ENCODE peak calls at places on chromosomes 5 and 9, in five cellular contexts. Z is CD8-positive, alpha-beta T cell; K is lower lobe of right lung; L is GM20000; H is brain microvascular endothelial cell. G is an unnamed sample.

GRCh38 chr9:105295986-105296385 is 51.5 kb downstream of the SLC44A1 start:
- DNase-seq in Z (no peak), K (no peak), L (no peak), H (peak; percentile 6), G (no peak)

GRCh38 chr5:101012880-101013279 is 109.8 kb upstream of the ST8SIA4 start:
- DNase-seq in Z (no peak), K (no peak), L (no peak), H (no peak), G (no peak)

GRCh38 chr9:306907-307306 is 92.2 kb downstream of the DOCK8 start:
- DNase-seq in Z (no peak), K (no peak), L (peak; percentile 10), H (no peak), G (peak; percentile 43)

GRCh38 chr5:35029333-35029732 is 18.4 kb downstream of the AGXT2 start:
- DNase-seq in Z (no peak), K (no peak), L (no peak), H (peak; percentile 88), G (peak; percentile 72)

GRCh38 chr5:75672616-75673015 is 44.6 kb downstream of the POC5 start:
- DNase-seq in Z (no peak), K (no peak), L (no peak), H (no peak), G (peak; percentile 66)

GRCh38 chr5:113331201-113331551 is 103.6 kb downstream of the TSSK1B start:
- DNase-seq in Z (no peak), K (no peak), L (no peak), H (peak; percentile 40), G (peak; percentile 82)

GRCh38 chr9:135551031-135551430 is 5.1 kb downstream of the OBP2A start:
- DNase-seq in Z (no peak), K (no peak), L (no peak), H (no peak), G (no peak)

GRCh38 chr5:5370375-5370774 is 52.1 kb upstream of the ICE1 start:
- DNase-seq in Z (no peak), K (no peak), L (no peak), H (no peak), G (no peak)

GRCh38 chr9:109403116-109403515 is 82.3 kb upstream of the EPB41L4B start:
- DNase-seq in Z (no peak), K (no peak), L (no peak), H (no peak), G (no peak)

GRCh38 chr9:123353984-123354591 is 1.9 kb upstream of the CRB2 start:
- DNase-seq in Z (peak; percentile 22), K (peak; percentile 70), L (peak; percentile 86), H (peak; percentile 37), G (peak; percentile 59)

GRCh38 chr9:103707181-103707580 is 386.9 kb upstream of the SMC2 start:
- DNase-seq in Z (no peak), K (no peak), L (no peak), H (no peak), G (peak; percentile 13)

GRCh38 chr9:69535911-69536310 is 136.3 kb downstream of the APBA1 start:
- DNase-seq in Z (no peak), K (no peak), L (no peak), H (no peak), G (no peak)

GRCh38 chr9:85522459-85523092 is 219.2 kb downstream of the AGTPBP1 start:
- DNase-seq in Z (no peak), K (peak; percentile 70), L (peak; percentile 44), H (peak; percentile 43), G (no peak)

GRCh38 chr5:129118405-129118804 is 23.9 kb downstream of the ISOC1 start:
- DNase-seq in Z (no peak), K (no peak), L (no peak), H (no peak), G (no peak)

GRCh38 chr5:31638748-31639418 is at the start of gene PDZD2:
- DNase-seq in Z (peak; percentile 13), K (peak; percentile 72), L (peak; percentile 88), H (peak; percentile 42), G (peak; percentile 69)

GRCh38 chr9:127916665-127917581 is at the start of gene ST6GALNAC4:
- DNase-seq in Z (peak; percentile 93), K (peak; percentile 96), L (peak; percentile 99), H (peak; percentile 88), G (peak; percentile 79)

GRCh38 chr9:20941177-20941690 is 90.2 kb downstream of the HACD4 start:
- DNase-seq in Z (peak; percentile 4), K (peak; percentile 63), L (peak; percentile 58), H (peak; percentile 52), G (peak; percentile 61)

GRCh38 chr5:174798411-174798930 is 74.1 kb downstream of the MSX2 start:
- DNase-seq in Z (no peak), K (no peak), L (no peak), H (no peak), G (no peak)

GRCh38 chr5:133916914-133917313 is 51.5 kb downstream of the C5orf15 start:
- DNase-seq in Z (no peak), K (no peak), L (no peak), H (no peak), G (no peak)

GRCh38 chr9:35908484-35909125 is 685 bp upstream of the SPAAR start:
- DNase-seq in Z (no peak), K (no peak), L (peak; percentile 20), H (no peak), G (no peak)
- TF ChIP-seq CTCF in Z (no peak), K (no peak), L (no peak), H (no peak), G (no peak)

GRCh38 chr5:172453206-172453985 is 929 bp downstream of the SH3PXD2B start:
- DNase-seq in Z (no peak), K (no peak), L (no peak), H (peak; percentile 66), G (peak; percentile 53)

GRCh38 chr5:172451771-172452197 is 2.5 kb downstream of the SH3PXD2B start:
- DNase-seq in Z (no peak), K (no peak), L (no peak), H (peak; percentile 79), G (peak; percentile 74)

GRCh38 chr5:172453986-172454354 is 355 bp downstream of the SH3PXD2B start:
- DNase-seq in Z (no peak), K (no peak), L (peak; percentile 26), H (no peak), G (peak; percentile 44)

GRCh38 chr5:172450861-172451695 is 3.2 kb downstream of the SH3PXD2B start:
- DNase-seq in Z (no peak), K (no peak), L (peak; percentile 49), H (no peak), G (peak; percentile 76)

GRCh38 chr5:172452398-172453205 is 1.7 kb downstream of the SH3PXD2B start:
- DNase-seq in Z (no peak), K (no peak), L (no peak), H (peak; percentile 74), G (peak; percentile 61)
- TF ChIP-seq CTCF in Z (no peak), K (no peak), L (no peak), H (peak; percentile 33), G (no peak)

GRCh38 chr9:100354121-100354800 is 1.5 kb upstream of the TEX10 start:
- DNase-seq in Z (no peak), K (no peak), L (no peak), H (no peak), G (no peak)
- TF ChIP-seq CTCF in Z (no peak), K (no peak), L (no peak), H (peak; percentile 9), G (no peak)

DNA sequence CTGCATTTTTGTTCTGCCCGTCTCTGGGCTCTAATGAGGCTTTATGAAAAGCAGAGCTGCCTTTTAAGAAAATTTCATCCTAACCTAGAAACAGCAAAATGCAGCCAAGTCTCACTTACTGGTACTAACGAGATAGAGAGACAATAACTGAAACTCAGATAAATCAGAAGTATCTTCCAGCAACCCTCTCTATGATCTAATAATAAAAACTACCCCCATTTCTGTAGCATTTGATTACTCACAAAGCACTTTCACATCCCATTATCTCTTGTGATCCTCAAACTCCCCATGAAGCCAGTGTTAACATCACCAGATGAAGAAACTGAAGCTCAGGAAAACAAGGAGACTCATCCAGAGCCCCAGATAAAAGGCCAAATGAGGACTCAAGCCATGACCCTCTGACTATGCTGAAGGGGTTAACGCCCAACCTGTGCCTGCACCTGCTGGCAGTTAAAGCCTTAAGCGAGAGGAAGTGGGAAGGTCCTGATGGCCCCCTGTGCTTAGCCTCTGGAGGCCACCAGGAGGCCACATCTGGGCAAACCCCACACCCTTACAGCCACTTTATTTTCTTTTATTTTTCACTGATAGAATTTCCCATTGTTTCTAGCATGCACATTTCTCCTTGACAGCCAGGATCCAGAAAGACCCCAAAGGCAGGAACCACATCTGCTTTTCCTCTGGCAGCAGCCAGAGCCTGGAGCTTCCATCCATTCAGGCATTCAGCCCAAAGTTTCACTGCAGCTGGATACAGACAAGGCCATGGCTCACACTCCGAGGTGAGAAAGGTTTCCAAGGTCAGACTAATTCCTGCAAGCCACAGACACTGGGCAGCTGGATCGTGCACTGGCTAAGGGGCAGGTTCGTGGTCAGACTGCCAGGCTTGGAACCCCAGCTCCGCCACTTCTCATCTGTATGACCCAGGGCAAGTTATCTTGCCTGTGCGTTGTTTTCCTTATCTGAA is 37.2 kb downstream of the SPOCK1 start:
- DNase-seq in Z (no peak), K (no peak), L (no peak), H (no peak), G (no peak)
- TF ChIP-seq CTCF in Z (no peak), K (no peak), L (no peak), H (peak; percentile 38), G (no peak)

DNA sequence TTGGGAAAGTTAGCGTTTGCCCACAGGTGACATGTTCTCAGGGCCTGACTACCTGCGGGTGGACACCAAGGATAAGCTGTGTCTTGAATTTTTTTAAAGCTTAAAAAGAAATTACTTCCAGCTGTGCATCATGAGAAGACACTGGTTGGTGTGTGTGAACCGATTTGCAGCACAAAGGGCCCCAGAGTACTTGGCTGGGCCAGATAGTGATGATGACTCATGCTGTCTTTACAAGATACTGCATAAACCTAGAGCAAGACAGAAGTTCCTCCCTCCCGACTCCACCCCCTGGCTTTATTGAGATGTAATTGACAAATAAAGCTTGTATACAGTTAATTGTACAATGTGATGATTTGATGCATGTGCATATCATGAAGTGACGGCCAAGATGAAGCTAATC is 212.8 kb downstream of the NXNL2 start:
- DNase-seq in Z (no peak), K (no peak), L (no peak), H (peak; percentile 98), G (peak; percentile 90)
- TF ChIP-seq CTCF in Z (no peak), K (no peak), L (no peak), H (peak; percentile 16), G (no peak)

DNA sequence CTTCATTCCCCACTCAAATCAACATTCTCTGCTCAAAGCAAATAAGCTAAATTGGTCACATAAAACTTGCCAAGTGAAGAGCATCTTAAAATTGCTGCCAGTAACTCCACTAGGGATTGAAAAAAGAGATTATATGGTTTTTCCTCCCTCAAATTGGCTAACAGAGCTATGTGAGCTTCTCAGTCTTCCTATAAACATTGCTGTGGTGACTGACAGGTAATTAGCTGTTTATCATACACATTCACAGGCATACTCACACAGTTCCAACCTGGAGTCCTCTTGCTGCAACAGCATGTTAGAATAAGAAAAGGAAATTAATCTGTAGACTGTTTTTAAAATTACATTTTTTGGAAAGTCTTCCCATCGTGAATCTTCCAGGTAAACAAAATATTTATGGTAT is 298.6 kb upstream of the ATP10B start:
- DNase-seq in Z (no peak), K (no peak), L (no peak), H (no peak), G (no peak)
- TF ChIP-seq CTCF in Z (no peak), K (no peak), L (no peak), H (no peak), G (no peak)